ENCODE peak calls at places on chromosomes 6 and 20, in seven cellular contexts. M is cardiac fibroblast, V is ureter, G is GF-D8, B is neuronal stem cell, X is ELR, U is substantia nigra. F is an unnamed sample.

GRCh38 chr6:126721581-126722145 is 381.7 kb downstream of the CENPW start:
- DNase-seq in B (no peak), X (peak), M (peak), V (no peak), U (no peak), G (no peak), F (no peak)

GRCh38 chr6:46914279-46914810 is 7.4 kb downstream of the ADGRF5 start:
- DNase-seq in V (no peak), G (no peak), X (no peak), B (peak), U (no peak), M (no peak), F (no peak)

GRCh38 chr20:10861086-10861485 is 187.3 kb upstream of the JAG1 start:
- DNase-seq in X (peak), U (no peak), M (peak), V (no peak), B (no peak), G (peak), F (no peak)

GRCh38 chr6:122798099-122798641 is 9.1 kb downstream of the SMPDL3A start:
- DNase-seq in G (no peak), U (no peak), B (no peak), X (peak), M (peak), V (no peak), F (no peak)

GRCh38 chr6:161233986-161234620 is 39.8 kb downstream of the AGPAT4 start:
- DNase-seq in B (no peak), X (peak), G (no peak), M (peak), V (peak), U (peak), F (peak)

GRCh38 chr6:33995873-33996475 is 149.9 kb downstream of the GRM4 start:
- DNase-seq in M (no peak), U (no peak), V (no peak), B (no peak), G (no peak), X (no peak), F (no peak)

GRCh38 chr20:20864346-20865096 is 152.1 kb upstream of the RALGAPA2 start:
- DNase-seq in V (no peak), G (no peak), B (peak), U (no peak), X (peak), M (peak), F (no peak)

GRCh38 chr6:56072856-56073255 is 174.5 kb downstream of the COL21A1 start:
- DNase-seq in B (no peak), X (peak), U (no peak), M (peak), V (no peak), G (no peak), F (no peak)

GRCh38 chr20:52372169-52372568 is 180.6 kb upstream of the ZFP64 start:
- DNase-seq in U (no peak), G (no peak), B (no peak), V (no peak), M (no peak), X (no peak), F (no peak)

GRCh38 chr6:2749972-2750600 is 636 bp downstream of the MYLK4 start:
- DNase-seq in G (no peak), U (peak), V (peak), B (peak), M (peak), X (peak), F (peak)

GRCh38 chr20:51432251-51432784 is 110.2 kb downstream of the NFATC2 start:
- DNase-seq in G (no peak), U (no peak), V (no peak), B (no peak), X (no peak), M (no peak), F (no peak)

GRCh38 chr20:24693466-24694156 is 224.2 kb downstream of the SYNDIG1 start:
- DNase-seq in V (peak), U (no peak), X (no peak), G (no peak), M (no peak), B (no peak), F (no peak)

GRCh38 chr6:42511803-42512422 is 51.9 kb upstream of the UBR2 start:
- DNase-seq in M (peak), V (no peak), B (no peak), U (no peak), X (peak), G (no peak), F (no peak)

GRCh38 chr6:24982231-24982630 is 46.5 kb upstream of the RIPOR2 start:
- DNase-seq in G (no peak), X (no peak), V (no peak), M (peak), B (no peak), U (no peak), F (no peak)

GRCh38 chr6:157233686-157234085 is 89.6 kb downstream of the TMEM242 start:
- DNase-seq in M (no peak), V (no peak), X (no peak), B (no peak), U (no peak), G (no peak), F (no peak)

GRCh38 chr6:57221191-57221935 is 744 bp downstream of the RAB23 start:
- DNase-seq in M (peak), G (no peak), V (peak), U (peak), B (peak), X (peak), F (peak)

GRCh38 chr6:156976144-156977088 is 199.2 kb downstream of the ARID1B start:
- DNase-seq in V (no peak), G (no peak), X (peak), B (no peak), U (no peak), M (peak), F (no peak)

GRCh38 chr6:34147906-34148701 is 2.2 kb upstream of the GRM4 start:
- DNase-seq in V (no peak), X (no peak), B (no peak), U (no peak), G (no peak), M (no peak), F (no peak)

GRCh38 chr6:167501831-167502385 is 177.0 kb downstream of the TTLL2 start:
- DNase-seq in U (no peak), M (no peak), X (no peak), G (no peak), B (no peak), V (no peak), F (no peak)

GRCh38 chr6:31908791-31909190 is 6.9 kb upstream of the ZBTB12 start:
- DNase-seq in M (peak), U (no peak), V (no peak), B (no peak), G (no peak), X (peak), F (no peak)

GRCh38 chr6:35401514-35401913 is 50.6 kb upstream of the FANCE start:
- DNase-seq in B (no peak), G (no peak), V (no peak), U (no peak), M (no peak), X (no peak), F (no peak)

GRCh38 chr20:55255016-55255415 is 750.3 kb downstream of the CBLN4 start:
- DNase-seq in B (no peak), U (no peak), V (no peak), M (no peak), X (no peak), G (no peak), F (no peak)